ENCODE peak calls at places on chromosomes 7 and 10, in nine cellular contexts. K is lower lobe of right lung; W is esophagus squamous epithelium; B is SJSA1; Y is CD8-positive, alpha-beta memory T cell; O is mammary epithelial cell; A is fibroblast of lung; F is heart left ventricle; Z is spleen. P is an unnamed sample. For H3K4me1, H3K9me3 and H3K36me3, the result is how much of the 10 kb centered on the place peaks cover.

GRCh38 chr10:3593611-3594010 is 191.4 kb downstream of the KLF6 start:
- DNase-seq in K (no peak), W (no peak), B (no peak), Y (no peak), O (no peak), A (no peak), F (no peak), Z (no peak), P (no peak)

GRCh38 chr7:7517661-7518236 is 17.9 kb downstream of the COL28A1 start:
- DNase-seq in K (no peak), W (no peak), B (no peak), Y (no peak), O (no peak), A (no peak), F (no peak), Z (no peak), P (no peak)

GRCh38 chr7:5469375-5470166 is 45.9 kb upstream of the TNRC18 start:
- DNase-seq in K (no peak), W (no peak), B (no peak), Y (no peak), O (no peak), A (no peak), F (no peak), Z (no peak), P (no peak)

GRCh38 chr10:5564537-5565204 is 39.9 kb downstream of the CALML3 start:
- DNase-seq in K (no peak), W (no peak), B (no peak), Y (peak), O (no peak), A (no peak), F (peak), Z (peak), P (peak)

GRCh38 chr7:42414961-42415505 is 178.0 kb upstream of the GLI3 start:
- DNase-seq in K (no peak), W (no peak), B (no peak), Y (no peak), O (peak), A (peak), F (no peak), Z (no peak), P (peak)

GRCh38 chr10:128511284-128511683 is 385.1 kb upstream of the MKI67 start:
- DNase-seq in K (no peak), W (no peak), B (no peak), Y (no peak), O (no peak), A (no peak), F (no peak), Z (no peak), P (no peak)

GRCh38 chr7:145848691-145849090 is 267.9 kb upstream of the CNTNAP2 start:
- DNase-seq in K (no peak), W (no peak), B (no peak), Y (no peak), O (no peak), A (peak), F (no peak), Z (no peak), P (no peak)

GRCh38 chr7:70730451-70731110 is 401.4 kb upstream of the GALNT17 start:
- DNase-seq in K (no peak), W (no peak), B (no peak), Y (no peak), O (peak), A (no peak), F (no peak), Z (no peak), P (no peak)

GRCh38 chr7:146146866-146147265 is 30.3 kb downstream of the CNTNAP2 start:
- DNase-seq in K (no peak), W (no peak), B (no peak), Y (no peak), O (no peak), A (peak), F (no peak), Z (no peak), P (peak)

GRCh38 chr7:112065758-112066157 is 140.4 kb downstream of the DOCK4 start:
- DNase-seq in K (no peak), W (no peak), B (no peak), Y (no peak), O (no peak), A (no peak), F (no peak), Z (no peak), P (no peak)

GRCh38 chr10:89771684-89772083 is 70.3 kb downstream of the KIF20B start:
- DNase-seq in K (no peak), W (no peak), B (no peak), Y (no peak), O (no peak), A (no peak), F (no peak), Z (no peak), P (no peak)

GRCh38 chr7:46681865-46682503 is 760.9 kb upstream of the IGFBP3 start:
- DNase-seq in K (no peak), W (no peak), B (no peak), Y (no peak), O (no peak), A (no peak), F (no peak), Z (no peak), P (peak)

GRCh38 chr7:151941009-151941408 is 15.2 kb upstream of the GALNTL5 start:
- DNase-seq in K (no peak), W (no peak), B (no peak), Y (no peak), O (no peak), A (no peak), F (no peak), Z (no peak), P (no peak)

GRCh38 chr10:31142026-31142425 is 110.4 kb upstream of the ZNF438 start:
- DNase-seq in K (no peak), W (no peak), B (peak), Y (no peak), O (peak), A (peak), F (no peak), Z (no peak), P (no peak)

GRCh38 chr7:156793334-156793733 is 99.6 kb downstream of the LMBR1 start:
- DNase-seq in K (no peak), W (no peak), B (no peak), Y (no peak), O (no peak), A (no peak), F (no peak), Z (no peak), P (no peak)

GRCh38 chr7:142685877-142686508 is 63.3 kb upstream of the PRSS1 start:
- DNase-seq in K (no peak), W (no peak), B (no peak), Y (peak), O (no peak), A (no peak), F (no peak), Z (no peak), P (no peak)

GRCh38 chr7:26188291-26188999 is 12.1 kb downstream of the HNRNPA2B1 start:
- DNase-seq in K (no peak), W (no peak), B (no peak), Y (no peak), O (no peak), A (no peak), F (no peak), Z (no peak), P (no peak)

GRCh38 chr10:9239298-9239697 is 1184.8 kb downstream of the GATA3 start:
- DNase-seq in K (no peak), W (no peak), B (no peak), Y (no peak), O (no peak), A (no peak), F (no peak), Z (no peak), P (no peak)

GRCh38 chr7:79090543-79090942 is 362.9 kb downstream of the MAGI2 start:
- DNase-seq in K (no peak), W (no peak), B (no peak), Y (no peak), O (peak), A (peak), F (no peak), Z (no peak), P (peak)

GRCh38 chr7:106421181-106421762 is 136.5 kb upstream of the NAMPT start:
- DNase-seq in K (peak), W (no peak), B (peak), Y (no peak), O (peak), A (peak), F (peak), Z (peak), P (no peak)

GRCh38 chr7:134724606-134725005 is 54.8 kb upstream of the CALD1 start:
- DNase-seq in K (no peak), W (no peak), B (peak), Y (no peak), O (peak), A (peak), F (no peak), Z (no peak), P (no peak)

GRCh38 chr7:158164101-158165095 is 423.2 kb downstream of the PTPRN2 start:
- DNase-seq in K (no peak), W (no peak), B (no peak), Y (no peak), O (no peak), A (no peak), F (no peak), Z (no peak), P (no peak)

GRCh38 chr7:23206511-23206867 is 24.6 kb downstream of the NUP42 start:
- DNase-seq in K (no peak), W (no peak), B (no peak), Y (no peak), O (no peak), A (peak), F (no peak), Z (no peak), P (no peak)

GRCh38 chr10:81348003-81348402 is 527.0 kb upstream of the NRG3 start:
- DNase-seq in K (no peak), W (no peak), B (no peak), Y (no peak), O (no peak), A (no peak), F (no peak), Z (no peak), P (no peak)

GRCh38 chr7:98719396-98719795 is 102.3 kb downstream of the NPTX2 start:
- DNase-seq in K (no peak), W (no peak), B (no peak), Y (no peak), O (peak), A (no peak), F (no peak), Z (no peak), P (no peak)

GRCh38 chr10:11610855-11611247 is 599 bp downstream of the USP6NL start:
- DNase-seq in K (peak), W (no peak), B (peak), Y (peak), O (peak), A (peak), F (peak), Z (no peak), P (peak)

GRCh38 chr10:121288011-121288410 is 310.2 kb downstream of the FGFR2 start:
- DNase-seq in K (no peak), W (no peak), B (no peak), Y (no peak), O (peak), A (no peak), F (no peak), Z (no peak), P (no peak)

GRCh38 chr7:111312966-111313365 is 222.0 kb downstream of the LRRN3 start:
- DNase-seq in K (no peak), W (no peak), B (no peak), Y (no peak), O (peak), A (peak), F (no peak), Z (no peak), P (peak)

GRCh38 chr10:49662169-49662830 is 17.2 kb upstream of the C10orf53 start:
- DNase-seq in K (no peak), W (no peak), B (no peak), Y (no peak), O (no peak), A (no peak), F (no peak), Z (no peak), P (no peak)

GRCh38 chr7:86485842-86486241 is 157.9 kb upstream of the GRM3 start:
- DNase-seq in K (no peak), W (no peak), B (no peak), Y (no peak), O (no peak), A (no peak), F (no peak), Z (no peak), P (no peak)

GRCh38 chr7:84688671-84689070 is 494.1 kb upstream of the SEMA3A start:
- DNase-seq in K (no peak), W (no peak), B (no peak), Y (no peak), O (peak), A (no peak), F (no peak), Z (no peak), P (no peak)

GRCh38 chr7:76346097-76346496 is 12.7 kb downstream of the YWHAG start:
- DNase-seq in K (no peak), W (no peak), B (no peak), Y (no peak), O (no peak), A (no peak), F (no peak), Z (no peak), P (no peak)
- H3K4me1 ChIP-seq in K (under half), W (under half), B (under half), Y (under half), O (under half), A (under half), F (under half), Z (under half), P (under half)

GRCh38 chr10:131154306-131155025 is 157.1 kb downstream of the TCERG1L start:
- DNase-seq in K (peak), W (no peak), B (no peak), Y (no peak), O (no peak), A (no peak), F (peak), Z (peak), P (no peak)
- H3K9me3 ChIP-seq in K (under half), W (under half), B (under half), Y (under half), O (under half), A (under half), F (under half), Z (under half), P (under half)

DNA sequence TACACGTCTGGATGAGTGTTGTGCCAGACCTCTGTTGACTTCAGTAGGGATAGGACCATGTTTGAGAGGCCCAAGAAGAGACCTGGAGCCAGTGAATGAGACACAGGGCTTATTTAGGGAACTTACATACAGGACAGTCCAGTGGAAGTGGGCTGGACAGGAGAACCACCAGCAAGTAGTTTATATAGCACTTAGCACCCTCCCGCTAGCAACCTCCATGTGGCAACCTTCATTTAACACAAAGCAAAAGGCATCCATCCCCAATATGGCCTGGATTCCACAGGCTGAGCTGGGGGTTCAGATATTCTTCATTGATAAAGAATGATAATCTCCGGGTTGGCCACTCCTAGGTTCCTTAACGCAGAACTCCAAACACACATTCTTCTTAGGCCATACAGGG is 93.7 kb downstream of the TRIM24 start:
- DNase-seq in K (no peak), W (no peak), B (no peak), Y (no peak), O (no peak), A (no peak), F (no peak), Z (no peak), P (no peak)
- H3K36me3 ChIP-seq in K (half or more), W (under half), B (half or more), Y (half or more), O (under half), A (under half), F (half or more), Z (half or more), P (half or more)

GRCh38 chr10:44960098-44960480 is 487 bp downstream of the RASSF4 start:
- DNase-seq in K (no peak), W (no peak), B (no peak), Y (no peak), O (no peak), A (no peak), F (no peak), Z (no peak), P (no peak)
- H3K4me1 ChIP-seq in K (half or more), W (under half), B (half or more), Y (under half), O (under half), A (under half), F (under half), Z (under half), P (half or more)

GRCh38 chr7:94848531-94848930 is 58.9 kb upstream of the PPP1R9A start:
- DNase-seq in K (no peak), W (no peak), B (no peak), Y (no peak), O (peak), A (no peak), F (no peak), Z (no peak), P (no peak)

GRCh38 chr7:94848992-94849576 is 58.3 kb upstream of the PPP1R9A start:
- DNase-seq in K (no peak), W (no peak), B (no peak), Y (no peak), O (no peak), A (no peak), F (peak), Z (no peak), P (no peak)

GRCh38 chr7:94838717-94839116 is 68.7 kb upstream of the PPP1R9A start:
- DNase-seq in K (no peak), W (no peak), B (no peak), Y (no peak), O (no peak), A (no peak), F (no peak), Z (no peak), P (no peak)

DNA sequence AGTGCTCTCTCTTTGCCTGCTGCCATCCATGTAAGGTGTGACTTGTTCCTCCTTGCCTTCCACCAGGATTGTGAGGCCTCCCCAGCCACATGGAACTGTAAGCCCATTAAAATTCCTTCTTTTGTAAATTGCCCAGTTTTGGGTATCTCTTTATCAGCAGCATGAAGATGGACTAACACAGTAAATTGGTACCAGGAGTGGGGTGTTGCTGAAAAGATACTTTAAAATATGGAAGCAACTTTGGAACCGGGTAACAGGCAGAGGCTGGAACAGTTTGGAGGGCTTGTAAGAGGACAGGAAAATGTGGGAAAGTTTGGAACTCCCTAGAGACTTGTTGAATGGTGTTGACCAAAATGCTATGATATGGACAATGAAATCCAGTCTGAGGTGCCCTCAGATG is 63.8 kb upstream of the PPP1R9A start:
- DNase-seq in K (no peak), W (no peak), B (no peak), Y (no peak), O (no peak), A (no peak), F (no peak), Z (no peak), P (no peak)
- H3K9me3 ChIP-seq in K (under half), W (under half), B (under half), Y (under half), O (under half), A (under half), F (half or more), Z (half or more), P (under half)

GRCh38 chr7:120695848-120696247 is 162.1 kb downstream of the TSPAN12 start:
- DNase-seq in K (no peak), W (no peak), B (no peak), Y (no peak), O (no peak), A (no peak), F (no peak), Z (no peak), P (no peak)

DNA sequence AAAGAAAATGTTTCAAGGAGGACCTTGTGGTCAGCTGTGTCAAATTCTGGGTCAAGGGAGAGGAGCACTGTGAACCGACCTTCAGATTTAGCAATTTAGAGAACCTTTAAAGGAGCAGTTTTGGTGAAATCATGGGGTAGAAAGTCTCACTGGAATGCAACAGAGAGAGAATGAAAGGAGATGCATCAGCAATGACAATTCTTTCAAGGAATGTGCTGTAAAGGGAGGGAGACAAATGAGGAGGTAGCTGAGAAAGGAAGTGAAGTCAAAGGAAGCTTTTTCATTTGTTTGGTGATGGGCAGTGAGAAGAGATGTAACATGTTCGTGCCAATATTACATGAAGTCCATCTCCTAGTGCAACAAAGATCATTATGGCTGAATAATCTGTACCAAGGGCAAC is 166.0 kb downstream of the TSPAN12 start:
- DNase-seq in K (no peak), W (no peak), B (no peak), Y (no peak), O (no peak), A (no peak), F (no peak), Z (no peak), P (no peak)
- H3K36me3 ChIP-seq in K (under half), W (under half), B (under half), Y (under half), O (under half), A (under half), F (under half), Z (under half), P (under half)

DNA sequence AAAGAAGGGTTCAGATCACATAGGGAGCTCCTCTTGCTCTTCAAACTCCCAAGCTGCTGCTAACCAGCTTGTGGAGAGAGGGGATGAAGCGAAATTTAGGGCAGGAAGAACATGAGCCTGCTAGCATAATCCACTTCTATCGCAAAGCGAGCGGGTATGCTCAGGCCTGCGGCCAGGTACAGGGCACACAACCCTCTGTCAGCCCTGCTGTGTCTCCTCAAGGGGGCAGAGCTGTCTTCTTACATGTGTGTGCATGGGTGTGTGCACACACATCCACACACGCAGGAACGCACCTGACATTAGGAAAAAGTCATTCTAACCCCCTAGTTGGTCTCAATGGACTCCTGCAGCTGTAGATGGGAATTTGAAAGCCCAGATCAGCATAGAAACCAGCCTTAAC is 80.2 kb downstream of the PPP1R3C start:
- DNase-seq in K (no peak), W (no peak), B (no peak), Y (no peak), O (no peak), A (peak), F (no peak), Z (no peak), P (peak)
- H3K4me1 ChIP-seq in K (under half), W (under half), B (under half), Y (under half), O (under half), A (under half), F (under half), Z (under half), P (under half)

GRCh38 chr10:17651891-17652290 is 7.9 kb downstream of the STAM start:
- DNase-seq in K (no peak), W (no peak), B (no peak), Y (no peak), O (no peak), A (no peak), F (no peak), Z (no peak), P (no peak)
- H3K9me3 ChIP-seq in K (under half), W (under half), B (under half), Y (under half), O (under half), A (under half), F (under half), Z (under half), P (under half)

GRCh38 chr10:86443069-86443468 is 76.5 kb upstream of the GRID1 start:
- DNase-seq in K (no peak), W (no peak), B (no peak), Y (no peak), O (no peak), A (peak), F (no peak), Z (no peak), P (no peak)

GRCh38 chr10:86440874-86441838 is 74.6 kb upstream of the GRID1 start:
- DNase-seq in K (no peak), W (no peak), B (peak), Y (no peak), O (peak), A (peak), F (no peak), Z (no peak), P (peak)

GRCh38 chr10:86446424-86446823 is 75.2 kb downstream of the WAPL start:
- DNase-seq in K (no peak), W (no peak), B (no peak), Y (no peak), O (no peak), A (peak), F (no peak), Z (no peak), P (peak)

GRCh38 chr10:86446987-86447386 is 74.6 kb downstream of the WAPL start:
- DNase-seq in K (no peak), W (no peak), B (no peak), Y (no peak), O (no peak), A (peak), F (no peak), Z (no peak), P (peak)

GRCh38 chr10:86443936-86444335 is 77.3 kb upstream of the GRID1 start:
- DNase-seq in K (no peak), W (no peak), B (no peak), Y (no peak), O (peak), A (no peak), F (no peak), Z (no peak), P (peak)
- H3K36me3 ChIP-seq in K (half or more), W (under half), B (half or more), Y (under half), O (under half), A (under half), F (half or more), Z (half or more), P (under half)